ENCODE peak calls at places on chromosomes 4 and X, in nine cellular contexts. B, M, T, L, Z, C, E, Y and R are unnamed samples.

GRCh38 chr4:122855491-122855890 is 28.9 kb downstream of the FGF2 start:
- DNase-seq in B (no peak), M (no peak), T (no peak), L (no peak), Z (no peak), C (no peak), E (no peak), Y (no peak), R (no peak)

GRCh38 chrX:134572816-134573682 is 85.2 kb downstream of the PLAC1 start:
- DNase-seq in B (no peak), M (no peak), T (no peak), L (no peak), Z (no peak), C (no peak), E (no peak), Y (no peak), R (no peak)

GRCh38 chr4:98166025-98166730 is 22.9 kb upstream of the STPG2 start:
- DNase-seq in B (no peak), M (no peak), T (no peak), L (no peak), Z (no peak), C (no peak), E (no peak), Y (peak), R (no peak)

GRCh38 chrX:80810365-80810978 is 795 bp upstream of the BRWD3 start:
- DNase-seq in B (no peak), M (no peak), T (no peak), L (no peak), Z (no peak), C (no peak), E (no peak), Y (no peak), R (no peak)

GRCh38 chr4:189463734-189464133 is 476.9 kb upstream of the FRG1 start:
- DNase-seq in B (no peak), M (no peak), T (no peak), L (no peak), Z (no peak), C (no peak), E (no peak), Y (no peak), R (no peak)

GRCh38 chr4:186499467-186499866 is 55.9 kb downstream of the MTNR1A start:
- DNase-seq in B (no peak), M (no peak), T (no peak), L (no peak), Z (no peak), C (no peak), E (no peak), Y (no peak), R (no peak)

GRCh38 chr4:5970381-5971076 is 47.7 kb downstream of the C4orf50 start:
- DNase-seq in B (no peak), M (no peak), T (no peak), L (no peak), Z (no peak), C (no peak), E (no peak), Y (no peak), R (no peak)

GRCh38 chr4:61199869-61200194 is 294 bp upstream of the ADGRL3 start:
- DNase-seq in B (no peak), M (no peak), T (no peak), L (no peak), Z (no peak), C (peak), E (no peak), Y (no peak), R (no peak)

GRCh38 chr4:172962564-172963353 is 205.9 kb upstream of the GALNT7 start:
- DNase-seq in B (no peak), M (no peak), T (no peak), L (peak), Z (no peak), C (no peak), E (no peak), Y (peak), R (peak)

GRCh38 chr4:24843121-24843520 is 47.7 kb downstream of the SOD3 start:
- DNase-seq in B (no peak), M (no peak), T (no peak), L (no peak), Z (no peak), C (no peak), E (no peak), Y (no peak), R (no peak)

GRCh38 chr4:170398228-170398627 is 308.5 kb upstream of the AADAT start:
- DNase-seq in B (no peak), M (no peak), T (no peak), L (no peak), Z (no peak), C (no peak), E (no peak), Y (no peak), R (no peak)

GRCh38 chr4:156619154-156619934 is 352.3 kb downstream of the PDGFC start:
- DNase-seq in B (no peak), M (no peak), T (no peak), L (no peak), Z (no peak), C (no peak), E (no peak), Y (no peak), R (no peak)

GRCh38 chrX:103404225-103405008 is 28.1 kb downstream of the BEX3 start:
- DNase-seq in B (peak), M (peak), T (peak), L (peak), Z (peak), C (peak), E (peak), Y (peak), R (peak)

GRCh38 chr4:57040510-57040909 is 61.8 kb downstream of the POLR2B start:
- DNase-seq in B (no peak), M (no peak), T (no peak), L (no peak), Z (no peak), C (no peak), E (no peak), Y (no peak), R (no peak)